ENCODE peak calls at places on chromosomes 13 and 19, in four cellular contexts. W is mesothelial cell of epicardium; V is activated CD8-positive, alpha-beta T cell treated with anti-CD3 and anti-CD28 coated beads, Interleukin-2, amount 10 ng/mL, durations not matched to agents 7 days and 5 days; B is foreskin fibroblast. D is an unnamed sample.

GRCh38 chr19:18194554-18195238 is 1.7 kb downstream of the MPV17L2 start:
- DNase-seq in W (no peak), V (peak; percentile 55), B (no peak), D (peak; percentile 56)

GRCh38 chr13:94925263-94925662 is 212.9 kb upstream of the SOX21 start:
- DNase-seq in W (no peak), V (no peak), B (no peak), D (no peak)

GRCh38 chr13:39910041-39910440 is 254.6 kb downstream of the COG6 start:
- DNase-seq in W (no peak), V (no peak), B (no peak), D (no peak)

GRCh38 chr19:15101479-15102082 is 5.6 kb upstream of the SYDE1 start:
- DNase-seq in W (no peak), V (peak; percentile 73), B (no peak), D (no peak)

GRCh38 chr13:23674795-23675640 is 104.8 kb downstream of the TNFRSF19 start:
- DNase-seq in W (no peak), V (no peak), B (peak; percentile 91), D (no peak)

GRCh38 chr13:27211771-27212364 is 39.5 kb upstream of the RPL21 start:
- DNase-seq in W (no peak), V (no peak), B (peak; percentile 76), D (no peak)

GRCh38 chr19:34555447-34555846 is 73.9 kb downstream of the WTIP start:
- DNase-seq in W (no peak), V (no peak), B (peak; percentile 3), D (no peak)

GRCh38 chr13:28503182-28503980 is 8.5 kb upstream of the FLT1 start:
- DNase-seq in W (no peak), V (no peak), B (no peak), D (no peak)

GRCh38 chr19:4066682-4067395 is at the start of gene ZBTB7A:
- DNase-seq in W (peak; percentile 76), V (peak; percentile 87), B (peak; percentile 66), D (peak; percentile 85)

GRCh38 chr13:98386632-98387031 is 190.3 kb downstream of the STK24 start:
- DNase-seq in W (no peak), V (no peak), B (no peak), D (no peak)

GRCh38 chr13:104869501-104869900 is 1666.0 kb downstream of the EFNB2 start:
- DNase-seq in W (no peak), V (no peak), B (no peak), D (no peak)

GRCh38 chr13:20713014-20713376 is 9.5 kb downstream of the IL17D start:
- DNase-seq in W (no peak), V (no peak), B (no peak), D (no peak)

GRCh38 chr19:42528354-42529247 is at the start of gene CEACAM1:
- DNase-seq in W (peak; percentile 35), V (peak; percentile 76), B (no peak), D (no peak)

GRCh38 chr19:6047741-6048231 is 62.5 kb downstream of the RFX2 start:
- DNase-seq in W (no peak), V (no peak), B (no peak), D (no peak)

GRCh38 chr19:35127871-35128270 is 7.0 kb downstream of the LGI4 start:
- DNase-seq in W (no peak), V (no peak), B (no peak), D (no peak)

GRCh38 chr13:113819731-113820715 is 43.9 kb downstream of the GAS6 start:
- DNase-seq in W (no peak), V (no peak), B (no peak), D (no peak)

GRCh38 chr19:35613574-35613973 is 1.0 kb downstream of the HAUS5 start:
- DNase-seq in W (no peak), V (no peak), B (no peak), D (no peak)

GRCh38 chr13:19345916-19346422 is 164.3 kb upstream of the TUBA3C start:
- DNase-seq in W (no peak), V (no peak), B (no peak), D (no peak)

GRCh38 chr13:34672631-34673030 is 269.4 kb upstream of the NBEA start:
- DNase-seq in W (no peak), V (no peak), B (no peak), D (no peak)

D was measured in CD14-positive monocyte.